ENCODE peak calls at places on chromosomes 4 and X, in eight cellular contexts. L, P, D, G, X, A, I and O are unnamed samples.

GRCh38 chrX:69262036-69262905 is 97.0 kb upstream of the PJA1 start:
- DNase-seq in L (no peak), P (no peak), D (no peak), G (no peak), X (peak; percentile 45), A (no peak), I (no peak), O (no peak)

GRCh38 chrX:42442745-42443144 is 335.2 kb downstream of the PPP1R2C start:
- DNase-seq in L (no peak), P (no peak), D (no peak), G (no peak), X (no peak), A (no peak), I (no peak), O (no peak)

GRCh38 chr4:109433281-109434006 is at the start of gene SEC24B:
- DNase-seq in L (peak; percentile 73), P (no peak), D (peak; percentile 98), G (peak; percentile 92), X (peak; percentile 77), A (peak; percentile 59), I (peak; percentile 86), O (peak; percentile 91)

GRCh38 chr4:15376594-15376993 is 51.2 kb upstream of the C1QTNF7 start:
- DNase-seq in L (no peak), P (no peak), D (no peak), G (no peak), X (peak; percentile 45), A (peak; percentile 70), I (no peak), O (no peak)

GRCh38 chr4:17494833-17495232 is 17.1 kb downstream of the QDPR start:
- DNase-seq in L (no peak), P (no peak), D (no peak), G (no peak), X (no peak), A (no peak), I (no peak), O (no peak)

GRCh38 chr4:120704529-120704928 is 218.0 kb downstream of the PRDM5 start:
- DNase-seq in L (no peak), P (no peak), D (no peak), G (no peak), X (no peak), A (no peak), I (no peak), O (no peak)

GRCh38 chrX:78712381-78712780 is 35.1 kb upstream of the LPAR4 start:
- DNase-seq in L (no peak), P (no peak), D (no peak), G (no peak), X (peak; percentile 22), A (no peak), I (no peak), O (no peak)

GRCh38 chr4:171118091-171118490 is 695.1 kb upstream of the GALNTL6 start:
- DNase-seq in L (no peak), P (no peak), D (no peak), G (no peak), X (no peak), A (peak; percentile 6), I (no peak), O (no peak)

GRCh38 chr4:30714408-30715031 is 5.6 kb upstream of the PCDH7 start:
- DNase-seq in L (peak; percentile 48), P (no peak), D (no peak), G (peak; percentile 70), X (peak; percentile 62), A (peak; percentile 57), I (no peak), O (peak; percentile 58)

GRCh38 chr4:6424425-6424824 is 48.0 kb downstream of the PPP2R2C start:
- DNase-seq in L (no peak), P (no peak), D (peak; percentile 70), G (no peak), X (no peak), A (no peak), I (no peak), O (no peak)

GRCh38 chr4:30802622-30803323 is 82.6 kb downstream of the PCDH7 start:
- DNase-seq in L (no peak), P (peak; percentile 12), D (no peak), G (no peak), X (peak; percentile 88), A (peak; percentile 44), I (no peak), O (no peak)

GRCh38 chr4:88989990-88990389 is 67.0 kb downstream of the FAM13A start:
- DNase-seq in L (no peak), P (no peak), D (no peak), G (no peak), X (peak; percentile 49), A (no peak), I (no peak), O (no peak)

GRCh38 chr4:12488672-12489071 is 995.5 kb downstream of the RAB28 start:
- DNase-seq in L (no peak), P (no peak), D (no peak), G (no peak), X (no peak), A (no peak), I (no peak), O (no peak)

GRCh38 chrX:74251006-74251930 is 52.7 kb upstream of the ZCCHC13 start:
- DNase-seq in L (no peak), P (peak; percentile 46), D (no peak), G (peak; percentile 67), X (peak; percentile 56), A (peak; percentile 39), I (no peak), O (no peak)

GRCh38 chrX:22057667-22058066 is 25.5 kb downstream of the PHEX start:
- DNase-seq in L (no peak), P (no peak), D (no peak), G (no peak), X (no peak), A (no peak), I (no peak), O (no peak)

GRCh38 chr4:84852081-84852480 is 114.4 kb downstream of the WDFY3 start:
- DNase-seq in L (no peak), P (no peak), D (no peak), G (no peak), X (peak; percentile 51), A (no peak), I (no peak), O (no peak)

GRCh38 chr4:82192153-82192552 is 181.6 kb downstream of the HNRNPD start:
- DNase-seq in L (no peak), P (no peak), D (no peak), G (no peak), X (no peak), A (no peak), I (no peak), O (no peak)

GRCh38 chr4:74267998-74268606 is 40.2 kb upstream of the EPGN start:
- DNase-seq in L (peak; percentile 51), P (peak; percentile 19), D (no peak), G (no peak), X (peak; percentile 86), A (peak; percentile 89), I (no peak), O (no peak)

GRCh38 chrX:151754042-151754419 is 19.5 kb downstream of the CNGA2 start:
- DNase-seq in L (peak; percentile 79), P (peak; percentile 51), D (no peak), G (no peak), X (peak; percentile 88), A (peak; percentile 74), I (no peak), O (no peak)

GRCh38 chr4:102723511-102723910 is 37.3 kb downstream of the MANBA start:
- DNase-seq in L (no peak), P (no peak), D (no peak), G (no peak), X (no peak), A (no peak), I (no peak), O (no peak)

GRCh38 chr4:156909010-156909409 is 62.6 kb downstream of the PDGFC start:
- DNase-seq in L (no peak), P (no peak), D (no peak), G (no peak), X (no peak), A (no peak), I (no peak), O (no peak)

GRCh38 chr4:119504616-119505015 is 124.0 kb downstream of the PDE5A start:
- DNase-seq in L (no peak), P (no peak), D (no peak), G (no peak), X (no peak), A (no peak), I (no peak), O (no peak)
- H3K36me3 ChIP-seq in L (peaks cover 11% of the 10 kb centered on the region), P (peaks cover 13% of the 10 kb centered on the region), D (peaks cover 24% of the 10 kb centered on the region), G (no peaks in the 10 kb centered on the region), X (peaks cover 28% of the 10 kb centered on the region), A (no peaks in the 10 kb centered on the region), I (no peaks in the 10 kb centered on the region), O (no peaks in the 10 kb centered on the region)

GRCh38 chrX:31126205-31126604 is 54.4 kb upstream of the FTHL17 start:
- DNase-seq in L (peak; percentile 70), P (no peak), D (no peak), G (no peak), X (peak; percentile 81), A (no peak), I (no peak), O (no peak)
- H3K4me3 ChIP-seq in L (no peak overlapping the region), P (no peak overlapping the region), D (no peak overlapping the region), G (no peak overlapping the region), X (no peak overlapping the region), A (no peak overlapping the region), I (no peak overlapping the region), O (no peak overlapping the region)

DNA sequence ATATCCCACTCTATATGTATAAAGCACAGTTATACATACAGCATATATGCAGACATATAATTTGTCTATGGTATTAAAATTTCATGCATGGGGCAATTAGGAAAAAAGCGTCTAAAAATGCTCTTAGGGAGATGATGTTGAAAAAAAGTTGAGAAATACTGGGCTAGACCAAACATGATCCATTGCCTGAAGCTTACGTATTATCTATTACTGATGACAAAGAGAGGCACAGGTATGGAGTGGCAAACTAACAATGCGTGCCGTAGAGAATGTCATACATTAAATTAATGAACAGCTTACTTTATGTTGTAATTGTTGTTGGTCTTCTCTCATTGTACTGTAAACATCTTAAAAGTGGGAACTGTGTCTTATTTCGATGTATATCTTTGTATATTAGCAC is 13.9 kb downstream of the RHOH start:
- DNase-seq in L (no peak), P (no peak), D (no peak), G (no peak), X (no peak), A (peak; percentile 55), I (no peak), O (no peak)
- H3K36me3 ChIP-seq in L (no peaks in the 10 kb centered on the region), P (no peaks in the 10 kb centered on the region), D (no peaks in the 10 kb centered on the region), G (no peaks in the 10 kb centered on the region), X (no peaks in the 10 kb centered on the region), A (no peaks in the 10 kb centered on the region), I (no peaks in the 10 kb centered on the region), O (no peaks in the 10 kb centered on the region)

DNA sequence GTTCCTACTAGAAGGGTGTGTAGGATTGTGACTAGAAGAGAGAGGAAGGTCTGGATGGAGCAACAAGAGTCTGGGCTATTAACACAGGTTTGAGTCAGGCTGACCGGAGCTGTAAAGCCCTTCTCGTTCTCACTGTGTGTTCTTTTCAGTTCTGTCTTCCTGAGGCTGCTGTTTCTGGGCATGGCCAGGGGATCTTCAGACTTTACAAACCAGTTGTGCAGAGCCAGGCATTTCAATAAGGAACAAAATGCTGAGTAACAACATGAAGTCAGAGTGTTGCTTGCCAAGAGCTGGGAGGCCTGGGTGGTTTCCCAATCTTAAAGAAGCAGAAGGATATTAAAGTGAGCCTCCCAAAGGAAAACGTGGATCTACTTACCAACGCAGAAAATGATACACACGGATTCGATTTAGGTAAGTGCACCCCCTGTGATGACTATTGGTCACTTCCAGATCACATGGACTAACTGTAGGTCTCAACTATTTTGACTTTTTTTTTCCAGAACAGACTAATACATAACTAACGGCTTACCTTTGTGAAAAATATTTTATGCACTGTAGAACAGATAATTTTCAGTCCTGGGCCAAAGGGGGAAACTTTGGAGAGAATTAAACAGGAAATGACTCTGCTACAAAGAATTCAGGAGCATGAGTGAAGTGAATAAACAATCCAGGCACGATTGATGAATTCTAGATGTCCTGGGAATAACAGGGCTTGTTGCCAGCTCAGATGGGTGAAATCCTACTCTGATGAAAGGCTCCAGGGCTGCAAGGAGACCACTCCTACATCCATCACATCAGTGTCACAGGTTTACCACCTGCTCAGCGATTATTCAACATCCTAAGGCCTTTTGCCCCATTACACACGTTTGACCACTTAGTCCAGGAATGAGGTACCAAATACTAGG is 94.5 kb downstream of the ANXA3 start:
- DNase-seq in L (peak; percentile 83), P (peak; percentile 87), D (no peak), G (peak; percentile 67), X (peak; percentile 95), A (peak; percentile 96), I (peak; percentile 77), O (no peak)
- H3K4me3 ChIP-seq in L (peak overlapping the region; percentile 10), P (no peak overlapping the region), D (no peak overlapping the region), G (no peak overlapping the region), X (peak overlapping the region; percentile 3), A (no peak overlapping the region), I (no peak overlapping the region), O (no peak overlapping the region)